ENCODE peak calls at places on chromosomes 12 and 14, in six cellular contexts. K is stomach; G is right lobe of liver; O is aorta; A is effector memory CD4-positive, alpha-beta T cell; I is naive thymus-derived CD4-positive, alpha-beta T cell. M is an unnamed sample.

GRCh38 chr14:104244221-104245011 is 106.0 kb downstream of the KIF26A start:
- DNase-seq in K (peak; percentile 19), G (no peak), O (peak; percentile 8), A (no peak), I (no peak), M (no peak)

GRCh38 chr14:35147711-35148110 is 25.4 kb downstream of the PRORP start:
- DNase-seq in K (no peak), G (no peak), O (no peak), A (no peak), I (no peak), M (no peak)

GRCh38 chr12:98767248-98767647 is 122.2 kb downstream of the APAF1 start:
- DNase-seq in K (no peak), G (no peak), O (no peak), A (no peak), I (no peak), M (no peak)

GRCh38 chr12:86724716-86725115 is 468.5 kb upstream of the MGAT4C start:
- DNase-seq in K (no peak), G (no peak), O (no peak), A (no peak), I (no peak), M (no peak)

GRCh38 chr12:13222076-13222475 is 25.6 kb downstream of the EMP1 start:
- DNase-seq in K (peak; percentile 59), G (no peak), O (no peak), A (no peak), I (no peak), M (peak; percentile 26)

GRCh38 chr12:43550831-43551270 is 1.2 kb downstream of the ADAMTS20 start:
- DNase-seq in K (no peak), G (no peak), O (no peak), A (no peak), I (no peak), M (no peak)

GRCh38 chr14:58639842-58640484 is 2.2 kb downstream of the DACT1 start:
- DNase-seq in K (no peak), G (no peak), O (no peak), A (no peak), I (peak; percentile 5), M (no peak)

GRCh38 chr14:89641495-89642162 is 224.6 kb upstream of the FOXN3 start:
- DNase-seq in K (no peak), G (no peak), O (no peak), A (no peak), I (peak; percentile 25), M (no peak)

GRCh38 chr12:570237-570925 is 92.9 kb downstream of the NINJ2 start:
- DNase-seq in K (peak; percentile 77), G (peak; percentile 84), O (peak; percentile 91), A (no peak), I (no peak), M (peak; percentile 83)

GRCh38 chr12:93785262-93786010 is 108.3 kb downstream of the CRADD start:
- DNase-seq in K (no peak), G (no peak), O (peak; percentile 68), A (peak; percentile 15), I (no peak), M (peak; percentile 74)

GRCh38 chr12:116955382-116956021 is 44.8 kb downstream of the FBXW8 start:
- DNase-seq in K (peak; percentile 83), G (no peak), O (no peak), A (no peak), I (peak; percentile 36), M (no peak)

GRCh38 chr12:34350092-34351041 is 328.1 kb downstream of the ALG10 start:
- DNase-seq in K (no peak), G (no peak), O (no peak), A (no peak), I (no peak), M (no peak)

GRCh38 chr12:34347367-34347766 is 325.1 kb downstream of the ALG10 start:
- DNase-seq in K (no peak), G (no peak), O (no peak), A (no peak), I (no peak), M (no peak)

GRCh38 chr12:34349673-34349961 is 327.3 kb downstream of the ALG10 start:
- DNase-seq in K (no peak), G (no peak), O (no peak), A (no peak), I (no peak), M (no peak)

GRCh38 chr12:34348064-34348463 is 325.8 kb downstream of the ALG10 start:
- DNase-seq in K (no peak), G (no peak), O (no peak), A (no peak), I (no peak), M (no peak)

DNA sequence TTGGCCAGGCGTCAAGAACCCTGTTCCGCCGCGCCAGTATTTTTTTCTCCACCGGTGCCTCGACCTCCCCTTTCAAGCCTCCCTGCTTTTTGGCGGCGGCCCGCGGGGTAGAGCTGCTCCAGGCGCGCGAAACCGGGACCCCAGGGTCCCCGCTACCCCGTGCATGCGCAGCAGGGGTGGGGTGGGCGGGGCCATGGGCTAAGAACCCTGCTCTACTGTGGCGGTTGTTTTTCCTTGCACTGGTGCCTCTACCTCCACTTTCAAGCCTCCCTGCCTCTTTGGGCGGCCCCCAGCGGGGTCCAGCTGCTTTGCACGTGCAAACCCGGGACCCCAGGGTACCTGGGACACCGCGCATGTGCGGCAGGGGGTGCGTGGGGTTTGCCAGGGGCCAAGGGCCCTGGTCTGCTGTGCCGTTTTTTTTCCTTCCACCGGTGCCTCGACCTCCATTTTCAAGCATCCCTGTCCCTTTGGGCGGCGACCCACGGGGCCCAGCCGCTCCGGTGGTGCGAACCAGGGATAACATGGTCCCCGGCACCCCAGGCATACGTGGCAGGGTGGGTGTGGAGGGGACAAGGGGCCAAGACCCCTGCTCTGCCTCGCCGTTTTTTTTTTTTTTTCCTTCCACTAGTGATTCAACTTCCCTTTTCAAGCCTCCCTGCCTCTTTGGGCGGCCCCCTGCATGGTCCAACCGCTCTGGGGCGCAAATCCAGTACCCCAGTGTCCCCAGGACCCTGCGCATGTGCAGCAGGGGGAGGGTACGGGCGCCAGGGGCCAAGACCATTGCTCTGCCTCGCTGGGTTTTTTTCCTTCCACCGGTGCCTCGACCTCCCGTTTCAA is 326.8 kb downstream of the ALG10 start:
- DNase-seq in K (no peak), G (no peak), O (no peak), A (no peak), I (no peak), M (no peak)
- H3K9me3 ChIP-seq in K (peaks cover 98% of the 10 kb centered on the region), G (no peaks in the 10 kb centered on the region), O (no peaks in the 10 kb centered on the region), A (peaks cover 2% of the 10 kb centered on the region), I (no peaks in the 10 kb centered on the region), M (no peaks in the 10 kb centered on the region)

DNA sequence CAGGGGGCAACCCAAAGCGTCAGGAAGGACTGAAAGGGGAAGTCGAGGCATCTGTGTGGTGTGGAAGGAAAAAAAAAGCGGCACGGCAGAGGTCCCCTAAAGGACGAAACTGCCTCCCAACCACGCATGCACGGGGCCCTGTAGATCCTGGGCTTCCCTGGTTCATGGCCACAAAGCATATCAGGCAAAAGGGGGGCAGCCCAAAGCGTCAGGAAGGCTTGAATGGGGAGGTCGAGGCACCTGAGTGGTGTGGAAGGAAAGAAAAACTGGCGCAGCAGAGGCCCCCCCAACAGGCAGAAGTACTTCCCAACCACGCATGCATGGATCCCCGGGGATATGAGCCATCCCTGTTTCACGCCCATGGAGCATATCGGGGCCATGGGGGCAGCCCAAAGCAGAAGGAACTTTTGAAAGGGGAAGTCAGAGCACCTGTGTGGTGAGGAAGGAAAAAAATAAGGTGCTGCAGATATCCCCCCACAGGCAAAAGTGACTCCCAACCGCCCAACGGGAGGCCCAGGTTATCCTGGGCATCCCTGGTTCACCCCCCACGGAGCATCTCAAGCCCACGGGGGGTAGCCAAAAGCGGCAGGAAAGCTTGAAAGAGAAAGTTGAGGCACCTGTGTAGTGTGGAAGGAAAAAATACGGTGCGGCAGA is 581.2 kb downstream of the ALG10 start:
- DNase-seq in K (no peak), G (no peak), O (no peak), A (no peak), I (no peak), M (no peak)
- H3K9me3 ChIP-seq in K (peaks cover 96% of the 10 kb centered on the region), G (no peaks in the 10 kb centered on the region), O (peaks cover 6% of the 10 kb centered on the region), A (peaks cover 9% of the 10 kb centered on the region), I (no peaks in the 10 kb centered on the region), M (no peaks in the 10 kb centered on the region)

GRCh38 chr12:34605510-34605887 is 583.2 kb downstream of the ALG10 start:
- DNase-seq in K (no peak), G (peak; percentile 25), O (peak; percentile 18), A (no peak), I (no peak), M (no peak)
- H3K9me3 ChIP-seq in K (peaks cover 76% of the 10 kb centered on the region), G (no peaks in the 10 kb centered on the region), O (peaks cover 6% of the 10 kb centered on the region), A (peaks cover 6% of the 10 kb centered on the region), I (no peaks in the 10 kb centered on the region), M (no peaks in the 10 kb centered on the region)

DNA sequence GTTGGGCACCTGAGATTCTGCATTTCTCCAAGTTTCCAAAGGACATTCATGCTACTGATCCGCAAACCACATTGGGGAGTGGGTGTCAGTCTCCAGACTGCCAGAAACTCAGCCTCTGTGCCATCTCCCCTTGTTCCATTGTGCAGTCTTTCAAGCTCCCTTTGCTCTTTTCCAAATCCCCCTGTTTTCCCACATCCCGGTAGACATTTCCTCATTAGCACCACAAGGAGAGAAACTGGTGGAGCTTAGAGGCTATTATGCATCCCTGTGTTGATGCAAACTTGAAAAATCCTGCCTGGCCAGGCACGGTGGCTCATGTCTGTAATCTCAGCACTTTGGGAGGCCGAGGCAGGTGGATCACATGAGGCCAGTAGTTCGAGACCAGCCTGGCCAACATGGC is 10.7 kb downstream of the CCDC63 start:
- DNase-seq in K (no peak), G (no peak), O (no peak), A (no peak), I (no peak), M (no peak)
- H3K9me3 ChIP-seq in K (no peaks in the 10 kb centered on the region), G (no peaks in the 10 kb centered on the region), O (no peaks in the 10 kb centered on the region), A (no peaks in the 10 kb centered on the region), I (no peaks in the 10 kb centered on the region), M (no peaks in the 10 kb centered on the region)

GRCh38 chr14:71136386-71137060 is 229.3 kb downstream of the PCNX1 start:
- DNase-seq in K (no peak), G (no peak), O (no peak), A (no peak), I (no peak), M (no peak)
- H3K9me3 ChIP-seq in K (no peaks in the 10 kb centered on the region), G (no peaks in the 10 kb centered on the region), O (no peaks in the 10 kb centered on the region), A (no peaks in the 10 kb centered on the region), I (no peaks in the 10 kb centered on the region), M (no peaks in the 10 kb centered on the region)

GRCh38 chr12:60290532-60290931 is 694.7 kb downstream of the SLC16A7 start:
- DNase-seq in K (no peak), G (no peak), O (no peak), A (no peak), I (no peak), M (no peak)
- H3K9me3 ChIP-seq in K (peaks cover 7% of the 10 kb centered on the region), G (no peaks in the 10 kb centered on the region), O (no peaks in the 10 kb centered on the region), A (no peaks in the 10 kb centered on the region), I (no peaks in the 10 kb centered on the region), M (no peaks in the 10 kb centered on the region)

GRCh38 chr14:71056168-71056567 is 148.9 kb downstream of the PCNX1 start:
- DNase-seq in K (no peak), G (no peak), O (no peak), A (no peak), I (no peak), M (no peak)
- H3K9me3 ChIP-seq in K (no peaks in the 10 kb centered on the region), G (no peaks in the 10 kb centered on the region), O (no peaks in the 10 kb centered on the region), A (no peaks in the 10 kb centered on the region), I (no peaks in the 10 kb centered on the region), M (no peaks in the 10 kb centered on the region)

M was measured in gastrocnemius medialis.